ENCODE peak calls at places on chromosomes 12 and 14, in seven cellular contexts. One of them, this sample, is unnamed.

GRCh38 chr12:19030180-19030579 is 99.4 kb upstream of the PLEKHA5 start:
- DNase-seq in fibroblast of mammary gland: no peak
- DNase-seq in uterus: no peak
- DNase-seq in lower lobe of right lung: no peak
- DNase-seq in heart right ventricle: no peak
- DNase-seq in tibial artery: no peak
- DNase-seq in dorsolateral prefrontal cortex: no peak
- DNase-seq in this sample: no peak

GRCh38 chr14:100837812-100838170 is 11.9 kb downstream of the MEG3 start:
- DNase-seq in uterus: no peak
- DNase-seq in fibroblast of mammary gland: no peak
- DNase-seq in tibial artery: no peak
- DNase-seq in dorsolateral prefrontal cortex: no peak
- DNase-seq in heart right ventricle: no peak
- DNase-seq in lower lobe of right lung: peak
- DNase-seq in this sample: no peak

GRCh38 chr14:21860172-21860571 is 186.6 kb upstream of the OR4E1 start:
- DNase-seq in tibial artery: no peak
- DNase-seq in heart right ventricle: no peak
- DNase-seq in uterus: no peak
- DNase-seq in lower lobe of right lung: no peak
- DNase-seq in fibroblast of mammary gland: peak
- DNase-seq in dorsolateral prefrontal cortex: no peak
- DNase-seq in this sample: peak

GRCh38 chr14:81449576-81449975 is 49.5 kb upstream of the STON2 start:
- DNase-seq in uterus: no peak
- DNase-seq in lower lobe of right lung: no peak
- DNase-seq in heart right ventricle: no peak
- DNase-seq in tibial artery: no peak
- DNase-seq in fibroblast of mammary gland: no peak
- DNase-seq in dorsolateral prefrontal cortex: no peak
- DNase-seq in this sample: no peak

GRCh38 chr14:87698496-87698895 is 294.5 kb downstream of the GALC start:
- DNase-seq in heart right ventricle: no peak
- DNase-seq in lower lobe of right lung: no peak
- DNase-seq in tibial artery: no peak
- DNase-seq in uterus: no peak
- DNase-seq in dorsolateral prefrontal cortex: no peak
- DNase-seq in fibroblast of mammary gland: peak
- DNase-seq in this sample: no peak

GRCh38 chr12:39044754-39045153 is 139.4 kb upstream of the CPNE8 start:
- DNase-seq in dorsolateral prefrontal cortex: no peak
- DNase-seq in tibial artery: no peak
- DNase-seq in heart right ventricle: no peak
- DNase-seq in fibroblast of mammary gland: no peak
- DNase-seq in lower lobe of right lung: no peak
- DNase-seq in uterus: no peak
- DNase-seq in this sample: no peak

GRCh38 chr12:53952871-53953734 is 1.6 kb upstream of the HOXC12 start:
- DNase-seq in uterus: peak
- DNase-seq in dorsolateral prefrontal cortex: no peak
- DNase-seq in heart right ventricle: no peak
- DNase-seq in tibial artery: no peak
- DNase-seq in fibroblast of mammary gland: no peak
- DNase-seq in lower lobe of right lung: no peak
- DNase-seq in this sample: no peak

GRCh38 chr12:103538397-103538796 is 42.6 kb upstream of the C12orf42 start:
- DNase-seq in uterus: no peak
- DNase-seq in lower lobe of right lung: no peak
- DNase-seq in fibroblast of mammary gland: peak
- DNase-seq in heart right ventricle: no peak
- DNase-seq in tibial artery: no peak
- DNase-seq in dorsolateral prefrontal cortex: no peak
- DNase-seq in this sample: no peak

GRCh38 chr14:89378119-89378518 is 38.9 kb downstream of the FOXN3 start:
- DNase-seq in dorsolateral prefrontal cortex: no peak
- DNase-seq in lower lobe of right lung: no peak
- DNase-seq in fibroblast of mammary gland: peak
- DNase-seq in uterus: no peak
- DNase-seq in heart right ventricle: no peak
- DNase-seq in tibial artery: no peak
- DNase-seq in this sample: peak

GRCh38 chr14:95067526-95067925 is 89.8 kb downstream of the DICER1 start:
- DNase-seq in tibial artery: no peak
- DNase-seq in lower lobe of right lung: no peak
- DNase-seq in uterus: no peak
- DNase-seq in dorsolateral prefrontal cortex: no peak
- DNase-seq in fibroblast of mammary gland: no peak
- DNase-seq in heart right ventricle: no peak
- DNase-seq in this sample: no peak

GRCh38 chr12:68373836-68374314 is 41.7 kb upstream of the MDM1 start:
- DNase-seq in heart right ventricle: no peak
- DNase-seq in fibroblast of mammary gland: no peak
- DNase-seq in dorsolateral prefrontal cortex: no peak
- DNase-seq in tibial artery: no peak
- DNase-seq in lower lobe of right lung: no peak
- DNase-seq in uterus: no peak
- DNase-seq in this sample: no peak

GRCh38 chr12:1859643-1860042 is 39.3 kb downstream of the LRTM2 start:
- DNase-seq in heart right ventricle: no peak
- DNase-seq in dorsolateral prefrontal cortex: no peak
- DNase-seq in uterus: peak
- DNase-seq in tibial artery: no peak
- DNase-seq in fibroblast of mammary gland: peak
- DNase-seq in lower lobe of right lung: no peak
- DNase-seq in this sample: peak

GRCh38 chr12:105930612-105931011 is 208.1 kb downstream of the NUAK1 start:
- DNase-seq in tibial artery: no peak
- DNase-seq in fibroblast of mammary gland: no peak
- DNase-seq in lower lobe of right lung: no peak
- DNase-seq in uterus: no peak
- DNase-seq in heart right ventricle: no peak
- DNase-seq in dorsolateral prefrontal cortex: no peak
- DNase-seq in this sample: no peak

GRCh38 chr12:129911437-129912049 is 7.7 kb upstream of the TMEM132D start:
- DNase-seq in uterus: no peak
- DNase-seq in dorsolateral prefrontal cortex: peak
- DNase-seq in fibroblast of mammary gland: peak
- DNase-seq in lower lobe of right lung: peak
- DNase-seq in heart right ventricle: peak
- DNase-seq in tibial artery: no peak
- DNase-seq in this sample: peak

GRCh38 chr12:109192358-109192757 is 76.0 kb downstream of the ACACB start:
- DNase-seq in uterus: no peak
- DNase-seq in heart right ventricle: no peak
- DNase-seq in tibial artery: no peak
- DNase-seq in lower lobe of right lung: no peak
- DNase-seq in fibroblast of mammary gland: peak
- DNase-seq in dorsolateral prefrontal cortex: no peak
- DNase-seq in this sample: peak

GRCh38 chr12:64992641-64993040 is 128.5 kb downstream of the WIF1 start:
- DNase-seq in dorsolateral prefrontal cortex: no peak
- DNase-seq in fibroblast of mammary gland: no peak
- DNase-seq in uterus: no peak
- DNase-seq in heart right ventricle: no peak
- DNase-seq in tibial artery: no peak
- DNase-seq in lower lobe of right lung: no peak
- DNase-seq in this sample: no peak

GRCh38 chr14:85531141-85531593 is 1.2 kb downstream of the FLRT2 start:
- DNase-seq in tibial artery: no peak
- DNase-seq in fibroblast of mammary gland: peak
- DNase-seq in lower lobe of right lung: peak
- DNase-seq in heart right ventricle: no peak
- DNase-seq in dorsolateral prefrontal cortex: no peak
- DNase-seq in uterus: peak
- DNase-seq in this sample: peak

GRCh38 chr14:85528882-85529585 is 910 bp upstream of the FLRT2 start:
- DNase-seq in dorsolateral prefrontal cortex: peak
- DNase-seq in uterus: no peak
- DNase-seq in heart right ventricle: no peak
- DNase-seq in lower lobe of right lung: peak
- DNase-seq in fibroblast of mammary gland: peak
- DNase-seq in tibial artery: no peak
- DNase-seq in this sample: peak

GRCh38 chr14:85529803-85530574 is at the start of gene FLRT2:
- DNase-seq in fibroblast of mammary gland: peak
- DNase-seq in uterus: peak
- DNase-seq in heart right ventricle: peak
- DNase-seq in dorsolateral prefrontal cortex: peak
- DNase-seq in lower lobe of right lung: peak
- DNase-seq in tibial artery: peak
- DNase-seq in this sample: peak

GRCh38 chr14:85531594-85532391 is 1.8 kb downstream of the FLRT2 start:
- DNase-seq in uterus: peak
- DNase-seq in heart right ventricle: peak
- DNase-seq in tibial artery: peak
- DNase-seq in lower lobe of right lung: peak
- DNase-seq in dorsolateral prefrontal cortex: peak
- DNase-seq in fibroblast of mammary gland: peak
- DNase-seq in this sample: peak

DNA sequence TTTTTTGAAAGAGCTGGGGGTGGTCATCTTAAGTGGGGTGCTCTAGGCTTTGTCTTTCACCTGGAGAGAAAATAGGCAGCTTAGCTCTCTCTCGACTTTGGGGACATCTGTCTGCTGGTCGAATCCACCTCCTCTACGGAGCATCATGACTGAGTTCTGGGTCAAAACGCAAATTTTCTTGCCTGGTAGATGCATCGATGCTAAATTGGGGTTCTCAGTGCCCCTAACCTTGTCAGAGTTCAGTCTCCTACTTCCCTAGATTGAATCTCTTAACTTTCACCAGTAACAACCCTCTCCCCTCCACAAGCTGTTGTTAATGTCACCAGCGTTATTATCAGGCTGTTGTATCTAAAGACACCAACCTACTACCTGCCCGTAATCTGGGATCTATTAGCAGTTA is 682 bp downstream of the FLRT2 start:
- DNase-seq in heart right ventricle: no peak
- DNase-seq in dorsolateral prefrontal cortex: no peak
- DNase-seq in fibroblast of mammary gland: no peak
- DNase-seq in tibial artery: no peak
- DNase-seq in uterus: no peak
- DNase-seq in lower lobe of right lung: no peak
- DNase-seq in this sample: no peak
- H3K4me3 ChIP-seq in heart right ventricle: peak
- H3K4me3 ChIP-seq in dorsolateral prefrontal cortex: peak
- H3K4me3 ChIP-seq in fibroblast of mammary gland: peak
- H3K4me3 ChIP-seq in tibial artery: peak
- H3K4me3 ChIP-seq in uterus: peak
- H3K4me3 ChIP-seq in lower lobe of right lung: peak
- H3K4me3 ChIP-seq in this sample: peak

DNA sequence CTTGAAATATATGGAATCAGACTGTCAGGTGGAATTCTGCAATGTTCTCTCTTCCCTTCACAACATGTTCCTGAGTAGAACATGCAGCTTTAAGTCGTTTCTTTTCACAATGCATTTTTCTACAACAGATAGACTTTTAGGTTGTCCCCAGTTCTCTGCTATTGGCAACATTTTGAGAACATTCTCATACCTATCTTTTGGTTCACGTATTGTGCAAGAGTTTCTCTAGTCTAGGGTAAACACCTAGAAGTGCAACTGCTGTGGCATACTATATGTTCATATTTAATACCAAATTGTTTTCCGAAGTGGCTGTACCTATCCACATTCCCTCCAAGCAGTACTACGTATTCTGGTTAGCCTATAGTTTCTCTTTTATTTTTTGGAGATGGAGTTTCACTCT is 32.1 kb downstream of the PPTC7 start:
- DNase-seq in tibial artery: no peak
- DNase-seq in fibroblast of mammary gland: no peak
- DNase-seq in lower lobe of right lung: no peak
- DNase-seq in uterus: no peak
- DNase-seq in heart right ventricle: no peak
- DNase-seq in dorsolateral prefrontal cortex: no peak
- DNase-seq in this sample: no peak
- TF ChIP-seq CTCF in tibial artery: no peak
- TF ChIP-seq CTCF in fibroblast of mammary gland: no peak
- TF ChIP-seq CTCF in lower lobe of right lung: no peak
- TF ChIP-seq CTCF in uterus: no peak
- TF ChIP-seq CTCF in heart right ventricle: no peak
- TF ChIP-seq CTCF in dorsolateral prefrontal cortex: no peak
- TF ChIP-seq CTCF in this sample: no peak

DNA sequence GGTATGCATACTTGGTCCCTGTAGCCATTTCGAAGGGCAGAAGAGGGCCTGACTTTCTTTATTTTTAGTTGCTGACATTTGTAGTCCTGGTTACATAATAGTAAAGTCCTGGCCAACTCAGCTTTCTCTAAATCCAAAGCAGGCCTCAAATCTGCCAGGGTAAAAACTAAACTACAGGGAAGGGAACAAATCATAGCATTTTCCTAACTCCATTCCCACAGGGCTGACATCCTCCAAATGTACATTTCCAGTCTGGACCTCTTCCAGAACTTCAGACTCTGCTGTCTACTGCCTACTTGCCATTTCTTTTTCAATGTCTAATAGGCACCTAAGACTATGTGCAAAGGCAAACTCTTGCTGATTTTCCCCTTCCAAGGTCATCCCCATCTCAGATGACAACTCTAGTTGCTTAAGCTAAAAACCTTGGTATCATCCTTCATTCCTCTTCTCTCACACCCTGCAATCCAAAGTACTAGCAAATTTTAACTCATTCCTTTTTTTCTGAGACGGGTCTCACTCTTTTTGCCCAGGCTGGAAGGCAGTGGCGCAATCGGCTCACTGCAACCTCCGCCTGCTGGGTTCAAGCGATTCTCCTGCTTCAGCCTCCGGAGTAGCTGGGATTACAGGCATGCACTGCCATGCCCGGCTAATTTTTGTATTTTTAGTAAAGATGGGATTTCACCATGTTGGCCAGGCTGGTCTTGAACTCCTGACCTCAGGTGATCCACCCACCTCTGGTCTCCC is 2.0 kb downstream of the DDIT3 start:
- DNase-seq in tibial artery: no peak
- DNase-seq in dorsolateral prefrontal cortex: no peak
- DNase-seq in fibroblast of mammary gland: peak
- DNase-seq in lower lobe of right lung: no peak
- DNase-seq in heart right ventricle: no peak
- DNase-seq in uterus: no peak
- DNase-seq in this sample: peak
- H3K4me3 ChIP-seq in tibial artery: peak
- H3K4me3 ChIP-seq in dorsolateral prefrontal cortex: peak
- H3K4me3 ChIP-seq in fibroblast of mammary gland: peak
- H3K4me3 ChIP-seq in lower lobe of right lung: peak
- H3K4me3 ChIP-seq in heart right ventricle: peak
- H3K4me3 ChIP-seq in uterus: no peak
- H3K4me3 ChIP-seq in this sample: peak

DNA sequence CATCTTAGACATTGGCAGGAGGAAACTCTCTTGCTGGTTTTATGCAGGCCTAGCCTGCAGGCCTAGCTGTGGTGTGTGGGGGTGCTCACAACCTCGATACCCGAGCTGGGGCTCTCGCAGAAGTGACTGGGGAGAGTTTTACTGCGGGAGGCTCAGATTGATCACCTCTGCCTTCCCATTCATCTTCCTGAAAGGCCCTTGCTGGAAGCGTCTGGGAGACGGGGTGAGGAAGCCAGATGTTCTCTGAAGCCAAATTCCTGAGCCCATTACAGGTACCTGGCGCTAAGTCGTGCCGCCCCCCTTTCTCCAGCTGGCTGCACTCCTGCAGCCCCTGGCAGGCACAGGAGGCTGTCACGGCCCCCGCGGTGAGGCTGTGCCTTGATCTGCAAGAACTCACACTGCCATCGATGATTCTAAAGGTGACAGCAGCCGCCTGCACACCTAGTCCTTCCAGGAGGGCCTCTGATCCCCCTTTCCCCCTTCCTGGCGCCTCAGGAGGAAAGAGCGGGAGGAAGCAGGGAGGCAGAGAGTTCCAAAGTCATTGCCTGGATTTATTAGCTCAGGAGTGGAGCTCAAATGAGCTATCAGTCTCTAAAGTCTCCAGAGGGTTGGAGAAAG is 106.8 kb downstream of the RFLNA start:
- DNase-seq in uterus: peak
- DNase-seq in dorsolateral prefrontal cortex: no peak
- DNase-seq in heart right ventricle: no peak
- DNase-seq in lower lobe of right lung: no peak
- DNase-seq in fibroblast of mammary gland: no peak
- DNase-seq in tibial artery: no peak
- DNase-seq in this sample: no peak
- TF ChIP-seq CTCF in uterus: no peak
- TF ChIP-seq CTCF in dorsolateral prefrontal cortex: no peak
- TF ChIP-seq CTCF in heart right ventricle: no peak
- TF ChIP-seq CTCF in lower lobe of right lung: no peak
- TF ChIP-seq CTCF in fibroblast of mammary gland: no peak
- TF ChIP-seq CTCF in tibial artery: no peak
- TF ChIP-seq CTCF in this sample: no peak

This sample was measured in choroid plexus epithelial cell.